ENCODE peak calls at places on chromosomes 6 and 20, in seven cellular contexts. V is Caco-2, L is Calu3, T is heart left ventricle, K is GM20000, J is H1, N is fibroblast of pulmonary artery. E is an unnamed sample.

GRCh38 chr6:15623282-15624116 is 39.3 kb downstream of the DTNBP1 start:
- DNase-seq in V (no peak), L (no peak), T (no peak), K (peak), J (no peak), N (peak), E (no peak)

GRCh38 chr6:54377776-54378175 is 69.5 kb downstream of the TINAG start:
- DNase-seq in V (no peak), L (no peak), T (no peak), K (no peak), J (no peak), N (no peak), E (no peak)

GRCh38 chr20:50678213-50678898 is 13.0 kb downstream of the RIPOR3 start:
- DNase-seq in V (peak), L (peak), T (no peak), K (no peak), J (no peak), N (peak), E (no peak)

GRCh38 chr20:210809-211502 is 16.1 kb upstream of the DEFB129 start:
- DNase-seq in V (no peak), L (no peak), T (no peak), K (no peak), J (no peak), N (no peak), E (no peak)

GRCh38 chr6:149150999-149151398 is 166.5 kb upstream of the TAB2 start:
- DNase-seq in V (no peak), L (no peak), T (no peak), K (no peak), J (no peak), N (no peak), E (no peak)

GRCh38 chr6:4914412-4915159 is 89.3 kb downstream of the RPP40 start:
- DNase-seq in V (no peak), L (no peak), T (no peak), K (no peak), J (no peak), N (no peak), E (peak)

GRCh38 chr20:11448554-11448953 is 469.1 kb upstream of the BTBD3 start:
- DNase-seq in V (no peak), L (no peak), T (no peak), K (no peak), J (no peak), N (no peak), E (no peak)

GRCh38 chr6:87393026-87393622 is 14.6 kb upstream of the CFAP206 start:
- DNase-seq in V (peak), L (peak), T (no peak), K (peak), J (no peak), N (peak), E (peak)

GRCh38 chr6:7559651-7560385 is 18.3 kb downstream of the DSP start:
- DNase-seq in V (peak), L (peak), T (no peak), K (no peak), J (no peak), N (peak), E (no peak)

GRCh38 chr20:23047738-23048214 is 1.7 kb downstream of the THBD start:
- DNase-seq in V (no peak), L (no peak), T (peak), K (no peak), J (no peak), N (no peak), E (no peak)

GRCh38 chr6:42269553-42269952 is 51.9 kb upstream of the MRPS10 start:
- DNase-seq in V (no peak), L (no peak), T (no peak), K (peak), J (no peak), N (no peak), E (no peak)

GRCh38 chr20:62964700-62965099 is 12.2 kb downstream of the SLC17A9 start:
- DNase-seq in V (no peak), L (no peak), T (no peak), K (no peak), J (no peak), N (no peak), E (no peak)

GRCh38 chr6:56525976-56526375 is 116.7 kb downstream of the DST start:
- DNase-seq in V (no peak), L (no peak), T (no peak), K (no peak), J (no peak), N (no peak), E (no peak)

GRCh38 chr6:159085396-159085895 is 40.7 kb upstream of the TAGAP start:
- DNase-seq in V (no peak), L (no peak), T (no peak), K (no peak), J (no peak), N (no peak), E (no peak)

GRCh38 chr6:137764464-137764863 is 102.6 kb upstream of the TNFAIP3 start:
- DNase-seq in V (no peak), L (no peak), T (no peak), K (no peak), J (no peak), N (peak), E (peak)

GRCh38 chr6:145813285-145814034 is 1.1 kb downstream of the FBXO30 start:
- DNase-seq in V (no peak), L (no peak), T (no peak), K (no peak), J (no peak), N (peak), E (no peak)

GRCh38 chr6:122736606-122737005 is 42.9 kb upstream of the FABP7 start:
- DNase-seq in V (no peak), L (no peak), T (no peak), K (no peak), J (no peak), N (no peak), E (no peak)

GRCh38 chr6:106908386-106908840 is 66.1 kb downstream of the CD24 start:
- DNase-seq in V (no peak), L (peak), T (no peak), K (peak), J (no peak), N (no peak), E (peak)

GRCh38 chr6:71279321-71279720 is 9.3 kb upstream of the OGFRL1 start:
- DNase-seq in V (no peak), L (no peak), T (no peak), K (no peak), J (no peak), N (no peak), E (no peak)

GRCh38 chr6:32288426-32288825 is 64.6 kb upstream of the NOTCH4 start:
- DNase-seq in V (no peak), L (no peak), T (no peak), K (no peak), J (no peak), N (no peak), E (no peak)

GRCh38 chr6:84026721-84027164 is 6.8 kb upstream of the MRAP2 start:
- DNase-seq in V (no peak), L (no peak), T (no peak), K (no peak), J (no peak), N (no peak), E (no peak)

GRCh38 chr6:85865665-85866372 is 223.1 kb upstream of the SYNCRIP start:
- DNase-seq in V (no peak), L (peak), T (no peak), K (peak), J (no peak), N (peak), E (peak)

GRCh38 chr6:12014027-12014872 is 2.1 kb downstream of the HIVEP1 start:
- DNase-seq in V (no peak), L (no peak), T (no peak), K (no peak), J (no peak), N (peak), E (peak)

GRCh38 chr20:59794555-59794954 is 138.9 kb downstream of the SYCP2 start:
- DNase-seq in V (no peak), L (no peak), T (no peak), K (no peak), J (no peak), N (no peak), E (no peak)

GRCh38 chr6:133778414-133778813 is 110.5 kb upstream of the TCF21 start:
- DNase-seq in V (no peak), L (no peak), T (no peak), K (no peak), J (no peak), N (peak), E (no peak)

GRCh38 chr20:1300083-1300840 is 28.7 kb downstream of the SDCBP2 start:
- DNase-seq in V (no peak), L (no peak), T (no peak), K (no peak), J (no peak), N (no peak), E (no peak)

GRCh38 chr20:62117658-62118057 is 4.6 kb upstream of the LSM14B start:
- DNase-seq in V (no peak), L (no peak), T (peak), K (no peak), J (no peak), N (no peak), E (no peak)

GRCh38 chr20:60869626-60870025 is 382.4 kb upstream of the CDH4 start:
- DNase-seq in V (no peak), L (no peak), T (no peak), K (no peak), J (no peak), N (no peak), E (no peak)

GRCh38 chr6:21438237-21438985 is 155.1 kb upstream of the SOX4 start:
- DNase-seq in V (no peak), L (no peak), T (no peak), K (peak), J (no peak), N (no peak), E (no peak)

GRCh38 chr6:169985121-169986015 is 233.9 kb downstream of the ERMARD start:
- DNase-seq in V (no peak), L (no peak), T (no peak), K (no peak), J (no peak), N (no peak), E (no peak)

GRCh38 chr20:32441638-32442037 is 83.5 kb downstream of the ASXL1 start:
- DNase-seq in V (no peak), L (no peak), T (no peak), K (no peak), J (no peak), N (no peak), E (no peak)

GRCh38 chr20:3670945-3671344 is 7.7 kb upstream of the GFRA4 start:
- DNase-seq in V (no peak), L (no peak), T (no peak), K (no peak), J (no peak), N (no peak), E (no peak)

GRCh38 chr6:17096076-17096475 is 5.8 kb upstream of the STMND1 start:
- DNase-seq in V (no peak), L (no peak), T (no peak), K (no peak), J (no peak), N (no peak), E (no peak)

GRCh38 chr6:43814111-43814510 is 44.1 kb downstream of the VEGFA start:
- DNase-seq in V (no peak), L (no peak), T (no peak), K (no peak), J (no peak), N (no peak), E (no peak)

GRCh38 chr6:142385352-142385751 is 83.5 kb downstream of the ADGRG6 start:
- DNase-seq in V (no peak), L (no peak), T (no peak), K (no peak), J (no peak), N (no peak), E (no peak)

GRCh38 chr6:80976336-80976735 is 776.1 kb downstream of the TENT5A start:
- DNase-seq in V (no peak), L (no peak), T (no peak), K (no peak), J (no peak), N (peak), E (no peak)

GRCh38 chr20:44688053-44688625 is 27.0 kb upstream of the CCN5 start:
- DNase-seq in V (no peak), L (no peak), T (no peak), K (no peak), J (no peak), N (no peak), E (no peak)

GRCh38 chr6:74939309-74939708 is 266.5 kb downstream of the COL12A1 start:
- DNase-seq in V (peak), L (no peak), T (no peak), K (no peak), J (no peak), N (no peak), E (no peak)
- TF ChIP-seq CTCF in V (peak), L (no peak), T (no peak), K (no peak), J (no peak), N (no peak), E (peak)

GRCh38 chr6:155936127-155936526 is 480.5 kb upstream of the NOX3 start:
- DNase-seq in V (no peak), L (no peak), T (no peak), K (no peak), J (no peak), N (no peak), E (no peak)
- TF ChIP-seq CTCF in V (no peak), L (no peak), T (no peak), K (no peak), J (no peak), N (no peak), E (no peak)

DNA sequence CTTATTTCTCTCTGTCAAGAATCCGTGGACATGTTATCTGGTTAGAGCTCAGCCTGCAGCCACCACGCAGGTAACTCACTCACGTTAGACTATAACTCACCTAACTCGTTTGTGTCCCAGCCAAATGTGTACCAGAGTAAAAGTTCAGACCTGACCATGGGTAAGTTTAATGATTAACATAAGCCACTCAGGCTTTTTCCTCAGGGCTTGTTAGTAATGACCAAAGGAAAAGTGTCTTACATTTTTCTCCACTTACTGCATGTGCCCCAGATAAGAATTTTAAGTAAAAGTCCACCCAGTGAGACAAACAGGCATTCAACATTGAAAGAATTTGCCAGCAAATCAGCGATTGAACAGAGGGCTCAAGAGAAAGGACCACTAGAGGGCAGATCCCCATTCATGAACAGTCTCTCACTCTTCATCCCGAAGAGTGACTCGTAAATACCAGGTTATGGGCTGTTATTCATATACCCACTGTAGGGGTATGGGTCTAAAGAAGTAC is at the start of gene PKHD1:
- DNase-seq in V (peak), L (peak), T (no peak), K (peak), J (no peak), N (no peak), E (no peak)
- TF ChIP-seq CTCF in V (peak), L (peak), T (peak), K (no peak), J (peak), N (peak), E (peak)

DNA sequence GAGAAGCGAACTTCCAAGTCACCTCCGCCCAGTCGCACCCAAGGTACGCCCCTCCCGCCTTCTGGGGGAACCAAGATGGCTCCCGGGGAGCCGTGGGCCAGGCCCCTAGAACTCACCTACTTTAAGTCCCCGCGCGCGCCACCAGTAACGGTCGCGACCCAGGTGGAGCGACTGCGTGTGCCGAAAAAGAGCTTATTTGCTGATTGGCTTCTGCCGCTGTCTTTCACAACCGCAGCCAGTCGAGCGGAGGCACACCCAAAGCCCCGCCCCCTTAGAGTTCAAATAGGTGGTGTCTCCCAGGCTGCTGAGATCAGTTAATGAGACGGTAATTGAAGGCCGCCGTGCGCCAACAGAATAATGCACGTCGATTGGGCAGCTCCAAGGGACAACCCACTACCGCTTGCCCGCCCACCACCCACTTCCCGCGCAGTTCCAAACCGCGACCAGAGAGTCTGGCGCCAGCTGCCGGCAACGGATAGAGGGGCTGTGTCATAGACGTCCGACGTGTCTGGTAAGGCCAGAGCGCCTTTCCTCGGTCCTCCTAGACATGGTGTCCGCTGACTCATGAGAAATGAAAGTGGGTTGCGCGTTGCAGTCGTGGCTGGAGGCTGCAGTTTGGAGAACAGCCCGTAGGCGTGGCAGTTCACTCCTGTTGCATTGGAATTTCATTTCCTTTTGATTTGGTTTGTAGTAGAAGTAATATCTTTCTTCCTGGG is at the start of gene MDC1:
- DNase-seq in V (peak), L (peak), T (peak), K (peak), J (peak), N (peak), E (peak)
- TF ChIP-seq CTCF in V (peak), L (no peak), T (peak), K (no peak), J (peak), N (peak), E (peak)

GRCh38 chr20:8019998-8020247 is 362 bp upstream of the TMX4 start:
- DNase-seq in V (no peak), L (no peak), T (no peak), K (no peak), J (no peak), N (no peak), E (no peak)
- TF ChIP-seq CTCF in V (no peak), L (no peak), T (no peak), K (no peak), J (no peak), N (no peak), E (no peak)